ENCODE peak calls at places on chromosomes 2 and 18, in ten cellular contexts. W is Peyer's patch; P is IMR-90; L is GM23248; I is RWPE2; D is OCI-LY7; U is SK-N-SH; Z is CD8-positive, alpha-beta T cell; M is A549; G is heart left ventricle. Y is an unnamed sample. For H3K4me1, the result is how much of the 10 kb centered on the place peaks cover.

GRCh38 chr18:30385684-30386083 is 656.9 kb downstream of the DSC3 start:
- DNase-seq in I (no peak), D (no peak), M (no peak), G (no peak), Z (no peak), L (no peak), U (no peak), P (no peak), W (no peak), Y (no peak)

GRCh38 chr2:175187378-175187777 is 5.9 kb upstream of the ATP5MC3 start:
- DNase-seq in I (no peak), Z (no peak), L (peak), W (no peak), P (peak), D (peak), G (no peak), U (peak), M (peak), Y (no peak)

GRCh38 chr2:217399288-217399687 is 539.4 kb upstream of the TNP1 start:
- DNase-seq in M (no peak), D (no peak), P (peak), L (peak), I (no peak), G (no peak), W (no peak), Z (no peak), U (no peak), Y (no peak)

GRCh38 chr2:101725515-101726192 is 28.1 kb downstream of the MAP4K4 start:
- DNase-seq in W (no peak), U (no peak), P (no peak), I (no peak), D (peak), M (no peak), L (peak), Z (no peak), G (no peak), Y (peak)

GRCh38 chr2:201795608-201796477 is 10.5 kb upstream of the CDK15 start:
- DNase-seq in Z (no peak), P (peak), W (no peak), U (peak), L (peak), D (peak), G (peak), M (peak), I (no peak), Y (no peak)

GRCh38 chr2:112701092-112701491 is 19.7 kb upstream of the NT5DC4 start:
- DNase-seq in U (no peak), Z (no peak), L (no peak), W (no peak), M (no peak), D (no peak), I (no peak), P (peak), G (no peak), Y (no peak)

GRCh38 chr18:48361801-48362200 is 47.4 kb downstream of the ZBTB7C start:
- DNase-seq in P (no peak), Z (no peak), M (no peak), W (no peak), U (no peak), I (no peak), G (no peak), D (no peak), L (no peak), Y (no peak)

GRCh38 chr2:33784488-33784887 is 185.4 kb upstream of the FAM98A start:
- DNase-seq in D (no peak), L (peak), Z (no peak), M (no peak), U (no peak), I (no peak), G (no peak), P (no peak), W (no peak), Y (no peak)

GRCh38 chr2:45826889-45827635 is 175.6 kb downstream of the PRKCE start:
- DNase-seq in L (peak), M (no peak), Z (no peak), D (no peak), G (peak), I (no peak), U (no peak), P (peak), W (no peak), Y (no peak)

GRCh38 chr2:219645631-219646527 is 18.4 kb downstream of the SLC4A3 start:
- DNase-seq in U (no peak), I (no peak), M (no peak), L (peak), P (peak), Z (no peak), W (no peak), D (no peak), G (peak), Y (no peak)

GRCh38 chr18:11175266-11175947 is 26.0 kb upstream of the PIEZO2 start:
- DNase-seq in P (peak), M (no peak), L (peak), D (no peak), I (no peak), W (no peak), G (no peak), Z (no peak), U (no peak), Y (no peak)

GRCh38 chr2:158486150-158486969 is 29.6 kb downstream of the PKP4 start:
- DNase-seq in U (no peak), P (peak), L (no peak), I (no peak), Z (no peak), W (no peak), M (no peak), G (no peak), D (no peak), Y (no peak)

GRCh38 chr2:118774458-118775133 is 72.9 kb downstream of the EN1 start:
- DNase-seq in M (peak), G (peak), P (peak), L (peak), D (no peak), U (peak), W (peak), I (no peak), Z (no peak), Y (no peak)

GRCh38 chr18:36757081-36757480 is 71.7 kb downstream of the TPGS2 start:
- DNase-seq in L (peak), W (no peak), M (peak), G (no peak), U (peak), Z (no peak), I (no peak), P (peak), D (peak), Y (no peak)

GRCh38 chr2:47274054-47274779 is 119.1 kb upstream of the STPG4 start:
- DNase-seq in L (peak), W (no peak), G (no peak), U (no peak), I (no peak), P (peak), Z (no peak), M (no peak), D (no peak), Y (no peak)

GRCh38 chr2:75381032-75381431 is 179.7 kb downstream of the EVA1A start:
- DNase-seq in P (no peak), Z (no peak), M (no peak), I (no peak), W (no peak), L (no peak), D (no peak), G (no peak), U (no peak), Y (no peak)

GRCh38 chr2:117359266-117359970 is 455.1 kb upstream of the DDX18 start:
- DNase-seq in P (no peak), W (no peak), L (no peak), M (no peak), U (no peak), Z (no peak), I (no peak), D (no peak), G (no peak), Y (no peak)

GRCh38 chr2:14348247-14348646 is 284.3 kb upstream of the LRATD1 start:
- DNase-seq in M (no peak), D (no peak), I (no peak), Z (no peak), G (no peak), U (no peak), P (no peak), W (no peak), L (peak), Y (no peak)

GRCh38 chr2:117763806-117764205 is 50.7 kb upstream of the DDX18 start:
- DNase-seq in D (no peak), U (no peak), Z (no peak), P (no peak), G (peak), W (no peak), I (no peak), M (no peak), L (peak), Y (no peak)

GRCh38 chr2:220011859-220012258 is 384.4 kb downstream of the SLC4A3 start:
- DNase-seq in P (no peak), G (no peak), Z (no peak), L (no peak), D (no peak), I (no peak), W (no peak), U (no peak), M (no peak), Y (no peak)

GRCh38 chr2:118510807-118511206 is 336.6 kb downstream of the EN1 start:
- DNase-seq in W (no peak), Z (no peak), I (no peak), U (no peak), P (no peak), D (no peak), L (no peak), G (no peak), M (no peak), Y (no peak)

DNA sequence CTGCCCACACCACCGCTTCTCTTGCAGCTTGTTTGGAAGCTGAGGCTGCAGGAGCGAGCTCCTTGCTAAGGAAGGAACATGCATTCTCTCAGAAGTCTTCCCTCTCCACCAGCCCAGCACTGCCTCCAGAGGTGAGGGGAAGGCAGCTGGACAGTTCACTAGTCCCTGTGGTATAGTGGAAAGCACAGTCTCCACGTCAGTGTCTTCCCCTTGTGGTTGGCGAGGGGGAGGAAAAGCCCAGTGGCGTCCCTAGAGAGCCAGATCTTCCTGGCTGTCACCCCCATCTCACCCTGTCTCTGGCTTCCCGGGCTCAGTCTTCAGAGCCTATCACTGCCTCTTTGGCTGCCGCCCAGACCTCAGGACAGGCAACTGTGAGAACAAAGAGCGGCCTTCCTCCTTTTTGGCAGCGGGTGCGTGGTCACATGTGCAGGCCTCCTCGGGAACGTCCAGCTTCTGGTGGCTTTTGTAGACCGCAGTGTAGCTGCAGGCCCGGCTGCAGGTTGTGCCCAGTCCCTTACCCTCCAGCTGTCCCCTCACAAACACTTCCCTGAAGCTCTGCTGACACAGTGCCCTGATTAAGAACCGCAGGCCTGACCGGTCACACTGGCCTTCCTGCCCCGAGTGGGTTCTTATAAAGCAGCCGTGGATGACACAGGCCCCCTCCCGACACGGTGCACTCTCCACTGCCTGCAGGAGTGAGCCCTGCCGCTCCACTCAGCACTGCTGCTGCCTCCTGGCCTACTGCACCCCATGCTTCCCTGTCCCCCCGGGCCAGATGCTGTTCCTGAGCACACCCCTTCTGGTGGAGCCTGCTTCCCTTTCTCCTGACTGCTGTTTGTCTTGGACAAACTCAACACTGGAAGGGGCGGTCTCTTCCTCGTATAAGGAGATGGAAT is 90.9 kb downstream of the RNF144A start:
- DNase-seq in U (peak), G (peak), L (peak), M (no peak), P (no peak), D (no peak), Z (no peak), I (no peak), W (no peak), Y (no peak)
- H3K4me1 ChIP-seq in U (under half), G (half or more), L (under half), M (under half), P (under half), D (under half), Z (under half), I (under half), W (under half), Y (under half)

GRCh38 chr2:68318686-68319396 is 908 bp downstream of the CNRIP1 start:
- DNase-seq in Z (no peak), D (no peak), U (peak), L (peak), I (peak), M (no peak), P (no peak), W (peak), G (peak), Y (no peak)
- H3K4me3 ChIP-seq in Z (no peak), D (no peak), U (peak), L (peak), I (peak), M (peak), P (peak), W (peak), G (peak), Y (peak)

DNA sequence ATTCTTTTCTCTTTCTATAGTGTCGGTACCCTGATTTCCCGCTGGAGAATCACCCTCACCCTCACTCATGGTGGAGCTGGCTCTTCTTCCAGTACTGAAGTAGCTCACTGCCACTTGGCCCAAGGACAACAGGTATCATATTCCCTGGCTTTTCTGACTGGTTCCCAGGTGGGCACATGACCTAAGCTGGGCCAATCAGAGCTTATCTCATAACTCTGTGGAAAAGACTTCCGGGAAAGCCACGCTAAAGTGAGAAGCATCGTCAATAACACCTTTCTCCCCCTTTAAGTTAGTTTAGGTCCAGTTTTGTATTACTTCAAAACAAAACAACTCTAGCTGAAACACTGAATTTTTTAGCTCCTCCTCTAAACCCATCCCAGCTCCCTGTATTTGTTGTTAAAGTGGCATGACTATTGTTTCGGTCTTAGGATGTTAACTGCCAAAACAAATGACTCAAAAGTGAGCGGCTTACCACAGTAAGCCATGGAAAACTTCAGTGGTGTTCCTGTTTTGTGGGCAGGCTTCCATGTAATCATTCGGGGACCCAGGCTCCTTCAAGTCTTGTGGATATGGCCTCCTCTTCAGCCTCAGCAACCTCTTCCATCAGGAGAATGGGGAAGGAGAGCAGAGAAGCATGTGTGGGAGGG is 137.4 kb upstream of the DLX2 start:
- DNase-seq in W (no peak), P (peak), D (no peak), L (peak), U (no peak), G (no peak), Z (no peak), M (no peak), I (no peak), Y (no peak)
- H3K27ac ChIP-seq in W (no peak), P (no peak), D (no peak), L (no peak), U (no peak), G (no peak), Z (no peak), M (no peak), I (no peak), Y (no peak)

GRCh38 chr2:164735309-164735919 is 106.2 kb downstream of the COBLL1 start:
- DNase-seq in U (no peak), I (no peak), L (peak), D (peak), G (no peak), M (no peak), P (no peak), W (no peak), Z (no peak), Y (no peak)
- H3K4me1 ChIP-seq in U (under half), I (under half), L (under half), D (under half), G (under half), M (under half), P (under half), W (under half), Z (under half), Y (under half)

GRCh38 chr2:86633094-86633740 is 9.6 kb upstream of the RNF103 start:
- DNase-seq in I (no peak), U (peak), G (peak), L (no peak), P (no peak), D (no peak), W (no peak), M (no peak), Z (no peak), Y (no peak)
- H3K4me3 ChIP-seq in I (no peak), U (no peak), G (no peak), L (no peak), P (no peak), D (no peak), W (no peak), M (no peak), Z (no peak), Y (no peak)

DNA sequence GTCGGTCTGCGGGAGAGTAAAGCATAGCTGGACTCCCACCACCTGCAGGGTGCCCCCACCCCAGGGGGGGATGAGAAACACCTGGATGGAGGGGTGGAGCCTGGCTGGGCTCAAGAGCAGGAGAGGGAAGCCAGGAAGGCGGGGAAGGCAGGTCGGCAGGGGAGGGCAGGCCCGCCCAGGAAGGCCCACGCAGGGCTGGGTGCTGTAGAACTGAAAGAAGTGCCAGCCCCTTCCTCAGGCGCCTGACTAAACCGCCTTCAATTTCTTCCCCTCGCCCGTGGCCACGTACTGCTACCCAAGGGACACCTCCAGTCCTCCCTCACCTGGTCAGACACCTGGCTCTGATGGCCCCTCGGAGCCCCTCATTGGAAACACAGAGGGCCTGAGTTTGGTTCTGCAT is 175.4 kb downstream of the HDAC4 start:
- DNase-seq in L (no peak), I (no peak), G (no peak), W (no peak), U (no peak), P (no peak), D (no peak), M (no peak), Z (no peak), Y (no peak)
- H3K27ac ChIP-seq in L (peak), I (no peak), G (no peak), W (peak), U (peak), P (peak), D (no peak), M (peak), Z (no peak), Y (peak)

GRCh38 chr2:65416945-65417344 is 15.5 kb downstream of the SPRED2 start:
- DNase-seq in U (no peak), D (peak), W (no peak), L (no peak), M (no peak), Z (peak), G (no peak), P (no peak), I (no peak), Y (no peak)
- H3K4me1 ChIP-seq in U (under half), D (half or more), W (under half), L (under half), M (half or more), Z (under half), G (half or more), P (under half), I (under half), Y (under half)

Y was measured in naive thymus-derived CD4-positive, alpha-beta T cell.